ENCODE peak calls at places on chromosomes 13 and 19, in nine cellular contexts. N, A, L, X, E, D, G, K and C are unnamed samples.

GRCh38 chr19:38375098-38375493 is 725 bp downstream of the PSMD8 start:
- DNase-seq in D (no peak), E (no peak), N (no peak), X (no peak), L (no peak), G (no peak), A (no peak), K (no peak), C (no peak)

GRCh38 chr13:31967155-31967554 is 64.4 kb upstream of the FRY start:
- DNase-seq in A (no peak), L (no peak), K (no peak), D (no peak), X (no peak), E (no peak), N (no peak), G (no peak), C (no peak)

GRCh38 chr19:34788074-34788473 is 15.1 kb upstream of the ZNF599 start:
- DNase-seq in D (no peak), K (no peak), X (no peak), G (no peak), N (no peak), A (no peak), L (no peak), E (no peak), C (no peak)

GRCh38 chr19:750640-751423 is at the start of gene MISP:
- DNase-seq in A (no peak), E (no peak), K (no peak), X (no peak), L (no peak), G (no peak), N (no peak), D (no peak), C (no peak)

GRCh38 chr19:35858311-35858710 is 1.6 kb downstream of the KIRREL2 start:
- DNase-seq in K (no peak), N (no peak), L (no peak), X (no peak), E (no peak), A (no peak), G (no peak), D (no peak), C (no peak)

GRCh38 chr19:1132625-1133383 is 29.0 kb downstream of the GPX4 start:
- DNase-seq in K (peak), G (no peak), X (no peak), L (no peak), E (no peak), D (no peak), N (no peak), A (peak), C (peak)

GRCh38 chr19:49767380-49767779 is 579 bp downstream of the AP2A1 start:
- DNase-seq in D (no peak), E (no peak), X (no peak), G (no peak), L (no peak), A (peak), K (no peak), N (peak), C (no peak)

GRCh38 chr19:41424335-41425173 is 2.6 kb downstream of the B3GNT8 start:
- DNase-seq in K (no peak), N (no peak), E (no peak), G (no peak), A (no peak), X (no peak), D (no peak), L (no peak), C (peak)

GRCh38 chr13:27038323-27038722 is 133.3 kb downstream of the USP12 start:
- DNase-seq in G (no peak), X (no peak), A (peak), E (no peak), K (peak), D (peak), N (peak), L (no peak), C (no peak)

GRCh38 chr19:12639901-12640613 is 26.5 kb downstream of the MAN2B1 start:
- DNase-seq in N (peak), K (peak), A (peak), G (peak), X (peak), D (peak), E (peak), L (peak), C (peak)

GRCh38 chr13:98254541-98254940 is 77.5 kb upstream of the RNF113B start:
- DNase-seq in X (no peak), K (peak), N (peak), G (no peak), E (no peak), A (peak), L (no peak), D (peak), C (no peak)

GRCh38 chr13:23462815-23463559 is 29.5 kb upstream of the SACS start:
- DNase-seq in G (no peak), X (no peak), E (no peak), D (peak), N (no peak), A (peak), K (no peak), L (no peak), C (no peak)

GRCh38 chr13:64158910-64159309 is 2743.3 kb upstream of the PCDH20 start:
- DNase-seq in D (peak), E (no peak), A (peak), G (no peak), L (no peak), X (no peak), K (peak), N (no peak), C (no peak)

GRCh38 chr13:70255406-70255991 is 147.2 kb upstream of the KLHL1 start:
- DNase-seq in X (no peak), D (no peak), A (no peak), N (no peak), G (no peak), K (no peak), E (no peak), L (no peak), C (no peak)

GRCh38 chr19:45213031-45213430 is 32.2 kb downstream of the EXOC3L2 start:
- DNase-seq in K (no peak), X (no peak), D (no peak), A (no peak), E (no peak), L (no peak), N (no peak), G (no peak), C (no peak)

GRCh38 chr19:10036601-10037071 is 23.4 kb downstream of the RDH8 start:
- DNase-seq in L (no peak), D (no peak), X (no peak), A (no peak), G (no peak), K (no peak), N (no peak), E (no peak), C (no peak)

GRCh38 chr13:21567714-21568113 is 36.3 kb downstream of the MICU2 start:
- DNase-seq in D (peak), N (no peak), E (no peak), K (peak), G (no peak), L (no peak), X (no peak), A (no peak), C (no peak)

GRCh38 chr19:2582984-2583956 is 107.3 kb downstream of the GADD45B start:
- DNase-seq in A (no peak), E (no peak), D (no peak), K (no peak), X (no peak), L (no peak), G (no peak), N (no peak), C (no peak)

GRCh38 chr13:60572855-60573254 is 175.8 kb downstream of the TDRD3 start:
- DNase-seq in E (no peak), K (no peak), A (no peak), D (peak), G (no peak), N (no peak), L (no peak), X (no peak), C (no peak)

GRCh38 chr13:41463823-41464602 is 6.7 kb downstream of the RGCC start:
- DNase-seq in X (no peak), N (no peak), E (no peak), L (no peak), D (no peak), K (no peak), G (peak), A (no peak), C (peak)

GRCh38 chr19:15129856-15130580 is 22.8 kb downstream of the SYDE1 start:
- DNase-seq in E (no peak), A (no peak), X (no peak), K (no peak), N (no peak), G (no peak), L (no peak), D (no peak), C (peak)